ENCODE peak calls at places on chromosome 12, in seven cellular contexts. H, X, A, N, T, O and Y are unnamed samples.

GRCh38 chr12:72622556-72622955 is 350.4 kb downstream of the TRHDE start:
- DNase-seq in H (no peak), X (no peak), A (no peak), N (no peak), T (no peak), O (no peak), Y (no peak)

GRCh38 chr12:76113800-76114757 is 29.6 kb upstream of the NAP1L1 start:
- DNase-seq in H (peak; percentile 18), X (no peak), A (no peak), N (no peak), T (no peak), O (no peak), Y (no peak)

GRCh38 chr12:131747276-131747675 is 36.4 kb downstream of the SFSWAP start:
- DNase-seq in H (no peak), X (no peak), A (no peak), N (no peak), T (no peak), O (no peak), Y (no peak)

GRCh38 chr12:67758119-67758873 is 109.8 kb downstream of the DYRK2 start:
- DNase-seq in H (no peak), X (no peak), A (no peak), N (no peak), T (no peak), O (no peak), Y (no peak)

GRCh38 chr12:19799216-19799615 is 359.9 kb downstream of the AEBP2 start:
- DNase-seq in H (peak; percentile 51), X (no peak), A (no peak), N (no peak), T (no peak), O (peak; percentile 95), Y (no peak)

GRCh38 chr12:10140001-10140400 is 10.0 kb upstream of the CLEC7A start:
- DNase-seq in H (peak; percentile 70), X (peak; percentile 79), A (peak; percentile 39), N (no peak), T (peak; percentile 40), O (peak; percentile 37), Y (peak; percentile 70)

GRCh38 chr12:107903377-107904061 is 129.0 kb downstream of the ASCL4 start:
- DNase-seq in H (no peak), X (peak; percentile 61), A (no peak), N (no peak), T (no peak), O (peak; percentile 19), Y (no peak)

GRCh38 chr12:104957388-104958008 is 592 bp downstream of the SLC41A2 start:
- DNase-seq in H (no peak), X (peak; percentile 36), A (no peak), N (no peak), T (no peak), O (no peak), Y (no peak)

GRCh38 chr12:51846209-51846779 is 2.2 kb downstream of the FIGNL2 start:
- DNase-seq in H (no peak), X (no peak), A (no peak), N (no peak), T (no peak), O (no peak), Y (no peak)

GRCh38 chr12:119115296-119115905 is 63.3 kb upstream of the HSPB8 start:
- DNase-seq in H (peak; percentile 31), X (peak; percentile 50), A (no peak), N (no peak), T (peak; percentile 41), O (peak; percentile 18), Y (peak; percentile 37)

GRCh38 chr12:11649413-11650278 is at the start of gene ETV6:
- DNase-seq in H (peak; percentile 93), X (peak; percentile 87), A (peak; percentile 69), N (peak; percentile 82), T (peak; percentile 74), O (peak; percentile 94), Y (peak; percentile 89)

GRCh38 chr12:113475451-113476085 is 3.9 kb upstream of the LHX5 start:
- DNase-seq in H (no peak), X (no peak), A (no peak), N (no peak), T (no peak), O (no peak), Y (no peak)

GRCh38 chr12:34400423-34400881 is 378.2 kb downstream of the ALG10 start:
- DNase-seq in H (no peak), X (no peak), A (no peak), N (peak; percentile 49), T (no peak), O (no peak), Y (no peak)

GRCh38 chr12:116964004-116964739 is 53.4 kb downstream of the FBXW8 start:
- DNase-seq in H (peak; percentile 7), X (no peak), A (no peak), N (no peak), T (no peak), O (no peak), Y (no peak)

GRCh38 chr12:9787340-9787737 is 26.6 kb upstream of the CD69 start:
- DNase-seq in H (peak; percentile 46), X (no peak), A (peak; percentile 21), N (no peak), T (no peak), O (peak; percentile 74), Y (peak; percentile 45)

GRCh38 chr12:112788205-112788604 is 3.3 kb upstream of the RPH3A start:
- DNase-seq in H (no peak), X (no peak), A (no peak), N (no peak), T (no peak), O (no peak), Y (no peak)

GRCh38 chr12:117494833-117495714 is 133.6 kb upstream of the NOS1 start:
- DNase-seq in H (no peak), X (peak; percentile 52), A (no peak), N (no peak), T (no peak), O (no peak), Y (no peak)

GRCh38 chr12:67721216-67721615 is 72.7 kb downstream of the DYRK2 start:
- DNase-seq in H (no peak), X (no peak), A (no peak), N (no peak), T (no peak), O (no peak), Y (no peak)

GRCh38 chr12:2955888-2956287 is 3.3 kb upstream of the TEAD4 start:
- DNase-seq in H (no peak), X (no peak), A (no peak), N (no peak), T (no peak), O (no peak), Y (no peak)

GRCh38 chr12:47828967-47829482 is 9.3 kb upstream of the HDAC7 start:
- DNase-seq in H (peak; percentile 59), X (peak; percentile 60), A (no peak), N (peak; percentile 95), T (peak; percentile 77), O (peak; percentile 57), Y (peak; percentile 79)

GRCh38 chr12:26403601-26404000 is 208.2 kb downstream of the SSPN start:
- DNase-seq in H (no peak), X (no peak), A (no peak), N (no peak), T (no peak), O (no peak), Y (no peak)

GRCh38 chr12:26400627-26401026 is 205.3 kb downstream of the SSPN start:
- DNase-seq in H (no peak), X (no peak), A (no peak), N (no peak), T (no peak), O (no peak), Y (no peak)

GRCh38 chr12:26406391-26406790 is 211.0 kb downstream of the SSPN start:
- DNase-seq in H (no peak), X (no peak), A (no peak), N (no peak), T (no peak), O (no peak), Y (no peak)

GRCh38 chr12:26401874-26402273 is 206.5 kb downstream of the SSPN start:
- DNase-seq in H (no peak), X (no peak), A (no peak), N (no peak), T (no peak), O (no peak), Y (no peak)

DNA sequence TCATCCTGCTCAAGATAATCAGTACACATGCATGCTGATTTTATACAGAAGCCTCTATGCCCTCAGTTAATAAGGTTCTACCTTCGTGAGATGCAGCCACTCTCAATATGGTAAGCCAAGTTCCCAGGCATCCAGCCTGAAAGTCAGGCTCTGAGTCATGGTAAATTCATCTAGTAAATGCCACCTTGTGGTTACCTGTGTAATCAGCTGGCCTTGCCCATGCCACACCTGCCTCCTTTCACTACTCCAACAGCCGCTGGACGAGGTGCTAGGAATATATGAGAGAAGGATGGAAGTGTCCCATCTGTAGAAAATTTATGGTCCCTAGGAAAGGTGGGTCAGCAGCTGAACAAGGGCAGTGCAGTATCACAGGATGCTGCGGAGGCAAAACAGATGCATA is 207.3 kb downstream of the SSPN start:
- DNase-seq in H (no peak), X (peak; percentile 15), A (no peak), N (no peak), T (no peak), O (peak; percentile 9), Y (no peak)
- TF ChIP-seq CTCF in H (no peak), X (peak; percentile 18), A (no peak), N (no peak), T (no peak), O (no peak), Y (no peak)

GRCh38 chr12:57606016-57606311 is 1.3 kb downstream of the DTX3 start:
- DNase-seq in H (no peak), X (no peak), A (no peak), N (no peak), T (no peak), O (no peak), Y (no peak)
- H3K4me3 ChIP-seq in H (no peak overlapping the region), X (no peak overlapping the region), A (no peak overlapping the region), N (peak overlapping the region; percentile 83), T (no peak overlapping the region), O (peak overlapping the region; percentile 79), Y (no peak overlapping the region)

GRCh38 chr12:43937947-43938346 is 102.1 kb downstream of the TMEM117 start:
- DNase-seq in H (peak; percentile 25), X (peak; percentile 16), A (no peak), N (no peak), T (no peak), O (no peak), Y (peak; percentile 6)
- TF ChIP-seq CTCF in H (peak; percentile 30), X (no peak), A (peak; percentile 35), N (no peak), T (no peak), O (peak; percentile 16), Y (peak; percentile 29)

DNA sequence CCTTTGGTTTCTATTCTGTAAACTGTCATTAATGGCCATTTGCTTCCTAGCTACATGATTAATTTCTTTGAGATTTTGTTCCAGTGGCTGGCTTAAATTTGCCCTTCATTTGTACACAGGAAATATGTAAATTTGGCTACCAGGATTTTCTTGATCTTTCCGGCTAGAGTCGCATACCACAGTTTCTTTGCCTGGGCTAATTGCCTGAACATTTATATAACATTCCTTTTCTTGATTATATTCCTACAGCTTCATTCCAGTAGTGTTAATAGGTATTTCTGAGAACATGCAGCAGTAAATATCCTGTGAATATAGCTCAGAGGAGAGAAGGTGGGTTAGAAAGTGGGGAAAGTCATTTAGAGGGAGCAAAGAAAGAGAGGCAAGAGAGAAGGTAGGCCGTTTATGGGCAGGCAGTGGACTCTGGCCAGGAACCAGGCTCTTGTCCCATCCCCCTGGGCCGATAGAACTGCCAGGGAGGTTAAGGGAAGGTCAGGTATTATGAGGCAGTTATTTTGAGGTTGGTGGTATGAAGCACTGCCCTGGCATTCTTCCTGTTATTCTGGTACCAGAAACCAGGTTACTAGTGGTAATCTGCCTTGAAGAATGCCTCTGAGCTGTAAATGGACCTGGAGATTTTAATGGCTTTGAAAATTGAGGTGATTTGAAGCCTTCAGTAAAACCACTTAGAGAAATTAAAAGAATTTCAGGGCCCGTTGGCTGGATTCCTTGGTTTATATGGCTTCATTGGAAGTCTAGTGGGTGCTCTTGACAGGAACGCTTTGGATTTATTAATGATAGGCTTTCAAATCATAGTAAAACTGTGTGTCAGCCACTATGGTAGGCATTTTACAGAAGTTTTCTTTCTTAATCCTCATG is 4.4 kb downstream of the RNF10 start:
- DNase-seq in H (peak; percentile 53), X (peak; percentile 36), A (peak; percentile 40), N (peak; percentile 90), T (no peak), O (peak; percentile 84), Y (peak; percentile 62)
- H3K4me3 ChIP-seq in H (no peak overlapping the region), X (no peak overlapping the region), A (no peak overlapping the region), N (peak overlapping the region; percentile 98), T (peak overlapping the region; percentile 16), O (peak overlapping the region; percentile 91), Y (peak overlapping the region; percentile 11)